ENCODE peak calls at places on chromosomes 3 and 15, in ten cellular contexts. I, U, H, O, L, P, J, X, G and K are unnamed samples.

GRCh38 chr3:119664370-119664769 is 4.0 kb upstream of the POPDC2 start:
- DNase-seq in I (no peak), U (no peak), H (no peak), O (no peak), L (no peak), P (no peak), J (no peak), X (no peak), G (no peak), K (no peak)

GRCh38 chr3:186520957-186521842 is 23.0 kb downstream of the CRYGS start:
- DNase-seq in I (no peak), U (no peak), H (no peak), O (no peak), L (no peak), P (no peak), J (peak), X (no peak), G (peak), K (no peak)

GRCh38 chr15:49815937-49816336 is 195.1 kb downstream of the DTWD1 start:
- DNase-seq in I (peak), U (peak), H (no peak), O (no peak), L (no peak), P (no peak), J (no peak), X (no peak), G (peak), K (no peak)

GRCh38 chr15:67900621-67901147 is 60.8 kb upstream of the RNU6-1 start:
- DNase-seq in I (no peak), U (no peak), H (no peak), O (no peak), L (no peak), P (no peak), J (no peak), X (no peak), G (no peak), K (no peak)

GRCh38 chr15:69160976-69161877 is 792 bp downstream of the GLCE start:
- DNase-seq in I (peak), U (peak), H (peak), O (peak), L (peak), P (no peak), J (peak), X (peak), G (no peak), K (no peak)

GRCh38 chr15:98611031-98611430 is 37.3 kb upstream of the IGF1R start:
- DNase-seq in I (no peak), U (peak), H (no peak), O (no peak), L (no peak), P (no peak), J (no peak), X (no peak), G (no peak), K (no peak)

GRCh38 chr15:60773893-60774292 is 295.0 kb upstream of the ICE2 start:
- DNase-seq in I (no peak), U (no peak), H (no peak), O (no peak), L (no peak), P (no peak), J (no peak), X (no peak), G (no peak), K (no peak)

GRCh38 chr15:80234883-80235282 is 17.1 kb downstream of the CTXND1 start:
- DNase-seq in I (no peak), U (peak), H (peak), O (peak), L (no peak), P (no peak), J (no peak), X (no peak), G (no peak), K (peak)

GRCh38 chr3:141385386-141386079 is 17.2 kb downstream of the ZBTB38 start:
- DNase-seq in I (no peak), U (no peak), H (no peak), O (no peak), L (no peak), P (no peak), J (no peak), X (no peak), G (no peak), K (no peak)
- H3K4me3 ChIP-seq in I (no peak), U (no peak), H (no peak), O (no peak), L (peak), P (no peak), J (peak), X (no peak), G (peak), K (no peak)

DNA sequence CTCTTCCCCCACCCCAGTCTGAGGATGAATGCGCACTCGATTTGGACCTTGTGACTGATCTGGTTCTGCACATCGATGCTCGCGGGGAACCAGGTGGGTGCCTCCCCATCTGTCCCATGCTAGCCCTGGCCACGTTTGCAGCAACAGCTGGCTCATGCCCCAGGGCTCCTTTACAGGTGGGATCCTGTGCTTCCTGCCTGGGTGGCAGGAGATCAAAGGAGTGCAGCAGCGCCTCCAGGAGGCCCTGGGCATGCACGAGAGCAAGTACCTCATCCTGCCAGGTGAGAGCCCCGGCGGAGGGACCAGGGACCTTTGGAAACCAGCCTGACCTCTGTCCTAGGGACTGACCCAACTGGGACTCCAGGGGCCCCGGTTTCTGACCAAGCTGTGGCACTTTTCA is 44.3 kb downstream of the DHX30 start:
- DNase-seq in I (no peak), U (no peak), H (no peak), O (no peak), L (no peak), P (no peak), J (no peak), X (no peak), G (no peak), K (no peak)
- TF ChIP-seq CTCF in I (no peak), U (no peak), H (no peak), O (no peak), L (no peak), P (no peak), J (no peak), X (no peak), G (no peak), K (no peak)

GRCh38 chr3:184336484-184337230 is 743 bp upstream of the FAM131A start:
- DNase-seq in I (peak), U (no peak), H (peak), O (peak), L (no peak), P (no peak), J (no peak), X (no peak), G (no peak), K (no peak)
- TF ChIP-seq POLR2A in I (no peak), U (no peak), H (no peak), O (no peak), L (no peak), P (peak), J (no peak), X (no peak), G (no peak), K (no peak)

GRCh38 chr3:129890125-129890524 is 3.4 kb downstream of the TMCC1 start:
- DNase-seq in I (no peak), U (peak), H (no peak), O (no peak), L (no peak), P (no peak), J (no peak), X (no peak), G (peak), K (no peak)
- H3K4me3 ChIP-seq in I (no peak), U (no peak), H (no peak), O (no peak), L (no peak), P (no peak), J (no peak), X (no peak), G (peak), K (no peak)